ENCODE peak calls at places on chromosomes 7 and 10, in five cellular contexts. L, I, Q, F and K are unnamed samples. For H3K27me3, the result is how much of the 10 kb centered on the place peaks cover.

GRCh38 chr10:79224263-79224949 is 122.9 kb upstream of the PPIF start:
- DNase-seq in L (no peak), I (no peak), Q (no peak), F (no peak), K (no peak)

GRCh38 chr10:69125554-69125953 is 1.6 kb downstream of the VPS26A start:
- DNase-seq in L (no peak), I (no peak), Q (no peak), F (no peak), K (no peak)

GRCh38 chr7:26202019-26202985 is 757 bp downstream of the CBX3 start:
- DNase-seq in L (peak), I (no peak), Q (no peak), F (no peak), K (no peak)

GRCh38 chr10:633279-634245 is 55.9 kb downstream of the DIP2C start:
- DNase-seq in L (no peak), I (no peak), Q (no peak), F (no peak), K (no peak)

GRCh38 chr10:102752934-102753664 is 9.4 kb downstream of the WBP1L start:
- DNase-seq in L (peak), I (no peak), Q (peak), F (no peak), K (no peak)

GRCh38 chr10:45625879-45626278 is 46.7 kb downstream of the ZFAND4 start:
- DNase-seq in L (no peak), I (no peak), Q (no peak), F (no peak), K (no peak)

GRCh38 chr10:70967591-70968588 is 79.5 kb upstream of the PCBD1 start:
- DNase-seq in L (no peak), I (no peak), Q (no peak), F (no peak), K (no peak)

GRCh38 chr10:15419279-15419874 is 48.3 kb upstream of the FAM171A1 start:
- DNase-seq in L (peak), I (peak), Q (no peak), F (no peak), K (peak)

GRCh38 chr10:71933651-71934050 is 30.5 kb upstream of the CHST3 start:
- DNase-seq in L (no peak), I (no peak), Q (no peak), F (no peak), K (no peak)

GRCh38 chr10:93876391-93876790 is 17.4 kb upstream of the SLC35G1 start:
- DNase-seq in L (no peak), I (no peak), Q (no peak), F (no peak), K (no peak)

GRCh38 chr10:105658696-105659095 is 1017.6 kb downstream of the SORCS3 start:
- DNase-seq in L (no peak), I (no peak), Q (no peak), F (no peak), K (no peak)

GRCh38 chr7:18610331-18610948 is 114.9 kb downstream of the HDAC9 start:
- DNase-seq in L (no peak), I (peak), Q (no peak), F (peak), K (peak)

GRCh38 chr10:106387063-106387462 is 777.4 kb downstream of the SORCS1 start:
- DNase-seq in L (no peak), I (no peak), Q (no peak), F (no peak), K (no peak)

GRCh38 chr10:6044651-6045599 is 17.2 kb downstream of the IL2RA start:
- DNase-seq in L (no peak), I (no peak), Q (no peak), F (peak), K (no peak)

GRCh38 chr7:105423987-105424386 is 35.3 kb upstream of the SRPK2 start:
- DNase-seq in L (no peak), I (no peak), Q (no peak), F (no peak), K (no peak)

DNA sequence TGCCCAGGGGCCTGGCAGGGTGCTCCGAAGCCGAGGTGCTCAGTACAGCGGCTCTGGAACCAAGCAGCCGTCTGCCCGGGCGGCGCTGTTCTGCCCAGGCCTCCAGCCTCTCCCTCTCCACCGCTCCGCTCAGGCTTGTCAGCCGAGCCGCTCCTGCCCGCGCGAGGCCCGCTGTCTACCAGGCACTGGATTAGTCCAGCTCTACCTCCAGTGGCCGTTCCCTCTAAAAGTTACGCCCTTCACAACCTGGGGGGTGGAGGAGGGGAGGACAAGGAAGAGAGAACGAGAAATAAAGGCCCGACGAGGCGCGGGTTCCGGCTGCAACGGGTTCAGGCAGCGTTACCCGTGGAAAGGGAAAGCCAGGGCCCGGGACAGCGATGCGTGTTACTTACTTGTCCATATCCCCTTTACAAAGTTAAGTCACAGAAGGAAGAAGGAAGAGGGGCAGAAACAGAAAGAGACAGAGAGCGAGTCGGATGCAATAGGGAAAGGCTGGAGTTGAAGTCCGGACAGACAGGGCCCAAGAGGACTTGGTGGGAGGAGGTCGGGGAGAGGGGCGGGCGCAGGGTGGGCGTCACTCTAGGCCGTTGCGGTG is 2.9 kb downstream of the SP8 start:
- DNase-seq in L (no peak), I (no peak), Q (no peak), F (peak), K (no peak)
- H3K27me3 ChIP-seq in L (under half), I (under half), Q (under half), F (under half), K (half or more)

GRCh38 chr10:43685744-43686143 is 37.1 kb upstream of the ZNF32 start:
- DNase-seq in L (no peak), I (no peak), Q (no peak), F (no peak), K (no peak)

GRCh38 chr10:43684198-43684559 is 35.5 kb upstream of the ZNF32 start:
- DNase-seq in L (no peak), I (no peak), Q (no peak), F (no peak), K (no peak)

GRCh38 chr10:43687373-43687772 is 38.7 kb upstream of the ZNF32 start:
- DNase-seq in L (no peak), I (no peak), Q (no peak), F (no peak), K (no peak)

GRCh38 chr10:43688348-43688892 is 39.7 kb upstream of the ZNF32 start:
- DNase-seq in L (no peak), I (no peak), Q (no peak), F (no peak), K (no peak)

DNA sequence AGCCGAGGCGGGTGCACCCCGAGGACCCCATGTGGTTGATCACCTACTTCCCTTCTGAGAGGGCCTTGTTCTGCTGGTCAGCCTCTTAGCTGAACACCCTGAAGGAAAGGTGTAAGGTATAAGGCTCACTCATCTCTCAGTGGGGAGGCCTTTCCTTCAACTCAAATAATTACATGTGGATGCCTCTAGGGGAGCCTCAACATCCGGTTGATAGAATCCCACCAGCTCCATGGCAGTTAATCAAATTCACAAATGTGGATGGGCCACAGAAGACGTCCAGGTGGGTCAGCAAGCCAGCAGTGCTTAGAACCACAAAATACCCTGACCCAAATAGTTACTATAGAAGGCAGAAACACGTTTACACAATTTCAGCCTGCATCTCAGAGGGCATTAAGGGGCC is 37.7 kb upstream of the ZNF32 start:
- DNase-seq in L (peak), I (no peak), Q (no peak), F (no peak), K (no peak)
- TF ChIP-seq ZNF274 in L (no peak), I (no peak), Q (no peak), F (no peak), K (no peak)

DNA sequence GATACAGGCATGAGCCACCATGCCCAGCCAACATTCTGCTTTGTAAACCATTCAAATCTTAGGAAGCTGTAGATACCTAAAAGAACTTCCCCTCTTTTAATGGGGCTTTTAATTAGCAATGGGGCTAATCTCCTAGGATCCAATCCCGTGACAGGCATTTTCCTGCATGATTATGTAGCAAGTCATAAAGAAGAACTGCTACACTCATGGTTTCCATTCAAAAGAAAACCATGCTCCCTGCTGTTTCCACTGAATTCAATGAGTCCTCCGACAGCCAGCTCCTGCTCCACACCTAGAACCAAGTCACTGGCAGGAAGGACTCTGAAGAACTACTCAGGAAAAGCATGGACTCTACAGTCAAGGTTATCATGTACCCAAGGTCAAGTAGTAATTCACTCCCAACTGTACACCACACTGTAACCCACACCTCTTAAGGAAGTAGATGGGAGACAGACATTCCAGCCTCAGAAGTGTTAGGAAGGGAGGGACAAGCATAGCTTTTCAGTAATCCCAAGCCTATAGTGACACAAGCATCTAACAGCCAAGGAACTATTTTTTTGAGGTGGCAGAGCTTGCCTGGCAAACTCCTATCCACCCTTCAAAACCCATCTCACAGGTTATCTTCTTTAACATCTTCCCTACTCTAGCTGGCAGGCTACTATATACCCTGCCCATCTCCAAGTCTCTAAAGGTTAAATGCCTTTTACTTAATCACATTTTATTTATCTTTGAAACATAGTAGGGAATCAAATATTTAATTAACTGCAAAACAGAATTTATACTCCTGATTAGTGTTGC is 47.5 kb downstream of the CTBP2 start:
- DNase-seq in L (no peak), I (no peak), Q (no peak), F (no peak), K (no peak)
- H3K27me3 ChIP-seq in L (under half), I (under half), Q (under half), F (under half), K (under half)

DNA sequence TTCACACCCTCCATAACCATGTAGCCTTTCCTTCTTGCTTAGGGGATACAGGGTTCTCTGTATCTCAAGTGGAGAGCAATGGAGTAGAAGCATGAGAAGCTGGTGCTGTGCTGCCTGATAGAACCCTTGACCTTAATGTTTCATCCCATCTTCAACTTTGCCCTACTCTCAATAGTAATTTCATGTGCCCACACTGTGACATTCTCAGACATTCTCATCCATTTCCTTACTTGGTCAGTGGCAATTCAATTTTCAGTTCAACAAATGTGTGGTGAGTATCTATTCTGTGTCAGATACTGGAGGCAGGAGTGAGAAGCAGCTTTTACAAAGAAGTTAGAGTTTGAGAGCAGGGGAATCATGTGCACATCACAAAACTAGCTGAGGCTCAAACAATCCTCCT is 16.1 kb downstream of the STRIP2 start:
- DNase-seq in L (no peak), I (no peak), Q (no peak), F (no peak), K (no peak)
- TF ChIP-seq ZNF274 in L (no peak), I (no peak), Q (no peak), F (no peak), K (no peak)